ENCODE peak calls at places on chromosomes 2 and 18, in seven cellular contexts. One of them, this sample, is unnamed.

GRCh38 chr2:38239452-38239851 is 137.6 kb downstream of the ATL2 start:
- DNase-seq in K562: no peak
- DNase-seq in fibroblast of lung: peak; percentile 82
- DNase-seq in neural progenitor cell: no peak
- DNase-seq in mammary epithelial cell: peak; percentile 78
- DNase-seq in MM.1S: no peak
- DNase-seq in DND-41: no peak
- DNase-seq in this sample: no peak

GRCh38 chr2:148720501-148720998 is 76.0 kb downstream of the EPC2 start:
- DNase-seq in K562: no peak
- DNase-seq in fibroblast of lung: no peak
- DNase-seq in neural progenitor cell: no peak
- DNase-seq in mammary epithelial cell: no peak
- DNase-seq in MM.1S: no peak
- DNase-seq in DND-41: no peak
- DNase-seq in this sample: no peak

GRCh38 chr2:51219468-51219867 is 187.5 kb upstream of the NRXN1 start:
- DNase-seq in K562: no peak
- DNase-seq in fibroblast of lung: peak; percentile 88
- DNase-seq in neural progenitor cell: no peak
- DNase-seq in mammary epithelial cell: no peak
- DNase-seq in MM.1S: no peak
- DNase-seq in DND-41: no peak
- DNase-seq in this sample: no peak

GRCh38 chr2:238636269-238637073 is 209.7 kb downstream of the ASB1 start:
- DNase-seq in K562: no peak
- DNase-seq in fibroblast of lung: peak; percentile 47
- DNase-seq in neural progenitor cell: no peak
- DNase-seq in mammary epithelial cell: no peak
- DNase-seq in MM.1S: no peak
- DNase-seq in DND-41: no peak
- DNase-seq in this sample: no peak

GRCh38 chr2:45678791-45679348 is 27.4 kb downstream of the PRKCE start:
- DNase-seq in K562: no peak
- DNase-seq in fibroblast of lung: no peak
- DNase-seq in neural progenitor cell: no peak
- DNase-seq in mammary epithelial cell: no peak
- DNase-seq in MM.1S: no peak
- DNase-seq in DND-41: no peak
- DNase-seq in this sample: no peak

GRCh38 chr2:154375625-154376020 is 322.9 kb upstream of the KCNJ3 start:
- DNase-seq in K562: no peak
- DNase-seq in fibroblast of lung: peak; percentile 46
- DNase-seq in neural progenitor cell: peak; percentile 70
- DNase-seq in mammary epithelial cell: peak; percentile 28
- DNase-seq in MM.1S: no peak
- DNase-seq in DND-41: no peak
- DNase-seq in this sample: peak; percentile 45

GRCh38 chr2:13414907-13415306 is 698.2 kb downstream of the TRIB2 start:
- DNase-seq in K562: no peak
- DNase-seq in fibroblast of lung: no peak
- DNase-seq in neural progenitor cell: peak; percentile 7
- DNase-seq in mammary epithelial cell: no peak
- DNase-seq in MM.1S: no peak
- DNase-seq in DND-41: no peak
- DNase-seq in this sample: no peak

GRCh38 chr2:86671304-86671981 is 47.8 kb upstream of the RNF103 start:
- DNase-seq in K562: no peak
- DNase-seq in fibroblast of lung: peak; percentile 6
- DNase-seq in neural progenitor cell: no peak
- DNase-seq in mammary epithelial cell: no peak
- DNase-seq in MM.1S: no peak
- DNase-seq in DND-41: no peak
- DNase-seq in this sample: no peak

GRCh38 chr2:74373189-74373588 is 6.9 kb downstream of the DCTN1 start:
- DNase-seq in K562: peak; percentile 41
- DNase-seq in fibroblast of lung: no peak
- DNase-seq in neural progenitor cell: peak; percentile 14
- DNase-seq in mammary epithelial cell: no peak
- DNase-seq in MM.1S: no peak
- DNase-seq in DND-41: no peak
- DNase-seq in this sample: no peak

GRCh38 chr2:66436546-66436945 is 1.6 kb downstream of the MEIS1 start:
- DNase-seq in K562: no peak
- DNase-seq in fibroblast of lung: no peak
- DNase-seq in neural progenitor cell: no peak
- DNase-seq in mammary epithelial cell: no peak
- DNase-seq in MM.1S: peak; percentile 9
- DNase-seq in DND-41: no peak
- DNase-seq in this sample: no peak

GRCh38 chr18:79521806-79522205 is 126.1 kb downstream of the NFATC1 start:
- DNase-seq in K562: no peak
- DNase-seq in fibroblast of lung: no peak
- DNase-seq in neural progenitor cell: no peak
- DNase-seq in mammary epithelial cell: no peak
- DNase-seq in MM.1S: no peak
- DNase-seq in DND-41: no peak
- DNase-seq in this sample: no peak

GRCh38 chr2:175017618-175018414 is 12.6 kb upstream of the CHN1 start:
- DNase-seq in K562: no peak
- DNase-seq in fibroblast of lung: no peak
- DNase-seq in neural progenitor cell: no peak
- DNase-seq in mammary epithelial cell: no peak
- DNase-seq in MM.1S: no peak
- DNase-seq in DND-41: no peak
- DNase-seq in this sample: no peak

GRCh38 chr2:197028230-197028629 is 101.7 kb upstream of the PGAP1 start:
- DNase-seq in K562: no peak
- DNase-seq in fibroblast of lung: peak; percentile 88
- DNase-seq in neural progenitor cell: no peak
- DNase-seq in mammary epithelial cell: peak; percentile 19
- DNase-seq in MM.1S: no peak
- DNase-seq in DND-41: peak; percentile 49
- DNase-seq in this sample: no peak

GRCh38 chr2:19664651-19665050 is 237.1 kb downstream of the TTC32 start:
- DNase-seq in K562: no peak
- DNase-seq in fibroblast of lung: peak; percentile 73
- DNase-seq in neural progenitor cell: peak; percentile 10
- DNase-seq in mammary epithelial cell: peak; percentile 96
- DNase-seq in MM.1S: no peak
- DNase-seq in DND-41: no peak
- DNase-seq in this sample: no peak

GRCh38 chr2:46114981-46115380 is 182.2 kb upstream of the EPAS1 start:
- DNase-seq in K562: no peak
- DNase-seq in fibroblast of lung: no peak
- DNase-seq in neural progenitor cell: no peak
- DNase-seq in mammary epithelial cell: no peak
- DNase-seq in MM.1S: no peak
- DNase-seq in DND-41: no peak
- DNase-seq in this sample: no peak

GRCh38 chr2:235587202-235587601 is 93.4 kb downstream of the AGAP1 start:
- DNase-seq in K562: no peak
- DNase-seq in fibroblast of lung: no peak
- DNase-seq in neural progenitor cell: no peak
- DNase-seq in mammary epithelial cell: no peak
- DNase-seq in MM.1S: no peak
- DNase-seq in DND-41: no peak
- DNase-seq in this sample: no peak

GRCh38 chr18:55838322-55838721 is 250.3 kb upstream of the TCF4 start:
- DNase-seq in K562: no peak
- DNase-seq in fibroblast of lung: no peak
- DNase-seq in neural progenitor cell: no peak
- DNase-seq in mammary epithelial cell: no peak
- DNase-seq in MM.1S: peak; percentile 61
- DNase-seq in DND-41: no peak
- DNase-seq in this sample: no peak

GRCh38 chr2:141438536-141438935 is 692.3 kb downstream of the LRP1B start:
- DNase-seq in K562: no peak
- DNase-seq in fibroblast of lung: peak; percentile 40
- DNase-seq in neural progenitor cell: no peak
- DNase-seq in mammary epithelial cell: no peak
- DNase-seq in MM.1S: no peak
- DNase-seq in DND-41: no peak
- DNase-seq in this sample: no peak

GRCh38 chr2:96859338-96859649 is 1.5 kb upstream of the ANKRD39 start:
- DNase-seq in K562: peak; percentile 32
- DNase-seq in fibroblast of lung: no peak
- DNase-seq in neural progenitor cell: no peak
- DNase-seq in mammary epithelial cell: no peak
- DNase-seq in MM.1S: no peak
- DNase-seq in DND-41: no peak
- DNase-seq in this sample: no peak

GRCh38 chr18:9549405-9549804 is 65.0 kb downstream of the PPP4R1 start:
- DNase-seq in K562: no peak
- DNase-seq in fibroblast of lung: no peak
- DNase-seq in neural progenitor cell: no peak
- DNase-seq in mammary epithelial cell: no peak
- DNase-seq in MM.1S: no peak
- DNase-seq in DND-41: no peak
- DNase-seq in this sample: no peak

GRCh38 chr18:58639751-58640427 is 11.0 kb upstream of the ALPK2 start:
- DNase-seq in K562: no peak
- DNase-seq in fibroblast of lung: peak; percentile 79
- DNase-seq in neural progenitor cell: no peak
- DNase-seq in mammary epithelial cell: peak; percentile 63
- DNase-seq in MM.1S: peak; percentile 43
- DNase-seq in DND-41: no peak
- DNase-seq in this sample: peak; percentile 98

GRCh38 chr2:241802806-241803318 is 6.1 kb upstream of the NEU4 start:
- DNase-seq in K562: peak; percentile 7
- DNase-seq in fibroblast of lung: no peak
- DNase-seq in neural progenitor cell: no peak
- DNase-seq in mammary epithelial cell: no peak
- DNase-seq in MM.1S: no peak
- DNase-seq in DND-41: no peak
- DNase-seq in this sample: no peak

GRCh38 chr18:24022141-24022540 is 7.6 kb downstream of the TTC39C start:
- DNase-seq in K562: no peak
- DNase-seq in fibroblast of lung: peak; percentile 73
- DNase-seq in neural progenitor cell: no peak
- DNase-seq in mammary epithelial cell: peak; percentile 36
- DNase-seq in MM.1S: no peak
- DNase-seq in DND-41: peak; percentile 27
- DNase-seq in this sample: peak; percentile 12

GRCh38 chr2:164840458-164840929 is 1.1 kb downstream of the COBLL1 start:
- DNase-seq in K562: no peak
- DNase-seq in fibroblast of lung: peak; percentile 6
- DNase-seq in neural progenitor cell: peak; percentile 24
- DNase-seq in mammary epithelial cell: peak; percentile 55
- DNase-seq in MM.1S: peak; percentile 68
- DNase-seq in DND-41: no peak
- DNase-seq in this sample: no peak

GRCh38 chr18:7117390-7118355 is at the start of gene LAMA1:
- DNase-seq in K562: no peak
- DNase-seq in fibroblast of lung: peak; percentile 22
- DNase-seq in neural progenitor cell: peak; percentile 88
- DNase-seq in mammary epithelial cell: no peak
- DNase-seq in MM.1S: no peak
- DNase-seq in DND-41: no peak
- DNase-seq in this sample: no peak

GRCh38 chr2:238895901-238896600 is 48.2 kb downstream of the TWIST2 start:
- DNase-seq in K562: no peak
- DNase-seq in fibroblast of lung: peak; percentile 95
- DNase-seq in neural progenitor cell: peak; percentile 57
- DNase-seq in mammary epithelial cell: no peak
- DNase-seq in MM.1S: no peak
- DNase-seq in DND-41: no peak
- DNase-seq in this sample: no peak

GRCh38 chr2:216665717-216666116 is 29.6 kb downstream of the IGFBP5 start:
- DNase-seq in K562: no peak
- DNase-seq in fibroblast of lung: no peak
- DNase-seq in neural progenitor cell: peak; percentile 86
- DNase-seq in mammary epithelial cell: peak; percentile 58
- DNase-seq in MM.1S: no peak
- DNase-seq in DND-41: peak; percentile 22
- DNase-seq in this sample: no peak
- H3K4me3 ChIP-seq in K562: no peak overlapping the region
- H3K4me3 ChIP-seq in fibroblast of lung: no peak overlapping the region
- H3K4me3 ChIP-seq in neural progenitor cell: no peak overlapping the region
- H3K4me3 ChIP-seq in mammary epithelial cell: no peak overlapping the region
- H3K4me3 ChIP-seq in MM.1S: no peak overlapping the region
- H3K4me3 ChIP-seq in DND-41: no peak overlapping the region
- H3K4me3 ChIP-seq in this sample: no peak overlapping the region

DNA sequence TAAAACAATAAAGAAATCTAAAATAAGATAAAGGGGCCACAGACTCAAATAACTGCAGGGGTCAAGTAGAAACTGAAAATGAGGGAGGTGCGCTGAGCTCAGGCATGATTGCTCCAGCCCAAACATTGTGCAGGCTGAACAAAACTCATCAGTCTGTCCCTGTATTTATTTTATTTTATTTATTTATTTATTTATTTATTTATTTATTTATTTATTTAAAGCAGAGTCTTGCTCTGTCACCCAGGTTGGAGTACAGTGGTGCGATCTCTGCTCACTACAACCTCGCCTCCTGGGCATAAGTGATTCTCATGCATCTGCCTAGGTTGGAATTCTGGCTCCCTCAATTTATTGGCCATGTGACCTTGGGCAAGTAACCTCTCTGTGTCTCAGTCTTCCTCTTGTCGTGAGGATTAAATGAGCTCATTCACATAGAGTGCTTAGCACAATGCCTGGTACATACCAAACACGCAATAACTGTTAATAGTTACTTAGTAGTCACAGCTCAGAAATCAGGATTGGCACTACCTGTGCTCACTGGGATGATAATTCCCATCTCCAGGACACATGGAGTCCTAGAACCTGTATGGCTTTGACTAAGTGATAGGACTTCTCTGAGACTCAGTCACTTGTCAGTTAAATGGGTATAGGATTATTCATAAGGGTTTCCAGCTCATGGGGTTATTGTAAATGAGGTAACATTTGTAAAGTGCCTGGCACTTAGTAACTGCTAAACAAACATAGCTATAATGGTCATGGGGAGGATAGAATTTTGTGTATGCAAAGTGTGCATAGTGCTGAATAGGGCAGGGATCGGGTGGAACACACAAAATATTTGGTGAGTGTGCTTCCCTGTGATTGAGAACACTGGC is 6.0 kb downstream of the SPEG start:
- DNase-seq in K562: no peak
- DNase-seq in fibroblast of lung: peak; percentile 41
- DNase-seq in neural progenitor cell: no peak
- DNase-seq in mammary epithelial cell: peak; percentile 54
- DNase-seq in MM.1S: no peak
- DNase-seq in DND-41: no peak
- DNase-seq in this sample: no peak
- H3K27ac ChIP-seq in K562: no peak overlapping the region
- H3K27ac ChIP-seq in fibroblast of lung: no peak overlapping the region
- H3K27ac ChIP-seq in neural progenitor cell: no peak overlapping the region
- H3K27ac ChIP-seq in mammary epithelial cell: no peak overlapping the region
- H3K27ac ChIP-seq in MM.1S: no peak overlapping the region
- H3K27ac ChIP-seq in DND-41: no peak overlapping the region
- H3K27ac ChIP-seq in this sample: no peak overlapping the region

GRCh38 chr2:131673400-131674173 is 145.9 kb downstream of the CCDC74A start:
- DNase-seq in K562: peak; percentile 43
- DNase-seq in fibroblast of lung: peak; percentile 41
- DNase-seq in neural progenitor cell: peak; percentile 85
- DNase-seq in mammary epithelial cell: peak; percentile 60
- DNase-seq in MM.1S: peak; percentile 85
- DNase-seq in DND-41: peak; percentile 13
- DNase-seq in this sample: no peak
- TF ChIP-seq EZH2 in K562: no peak
- TF ChIP-seq EZH2 in fibroblast of lung: no peak
- TF ChIP-seq EZH2 in neural progenitor cell: peak; percentile 44
- TF ChIP-seq EZH2 in mammary epithelial cell: no peak
- TF ChIP-seq EZH2 in MM.1S: no peak
- TF ChIP-seq EZH2 in DND-41: no peak
- TF ChIP-seq EZH2 in this sample: no peak

GRCh38 chr2:55164534-55165104 is 67.5 kb downstream of the CLHC1 start:
- DNase-seq in K562: no peak
- DNase-seq in fibroblast of lung: no peak
- DNase-seq in neural progenitor cell: no peak
- DNase-seq in mammary epithelial cell: no peak
- DNase-seq in MM.1S: no peak
- DNase-seq in DND-41: no peak
- DNase-seq in this sample: peak; percentile 56
- H3K4me3 ChIP-seq in K562: no peak overlapping the region
- H3K4me3 ChIP-seq in fibroblast of lung: no peak overlapping the region
- H3K4me3 ChIP-seq in neural progenitor cell: no peak overlapping the region
- H3K4me3 ChIP-seq in mammary epithelial cell: no peak overlapping the region
- H3K4me3 ChIP-seq in MM.1S: no peak overlapping the region
- H3K4me3 ChIP-seq in DND-41: no peak overlapping the region
- H3K4me3 ChIP-seq in this sample: no peak overlapping the region

This sample was measured in SK-N-MC.